ENCODE peak calls at places on chromosomes 11 and 22, in seven cellular contexts. One of them, this sample, is unnamed.

GRCh38 chr11:115624065-115624464 is 119.8 kb upstream of the CADM1 start:
- DNase-seq in tibial artery: no peak
- DNase-seq in LoVo: no peak
- DNase-seq in stimulated activated naive CD8-positive, alpha-beta T cell treated with anti-CD3 and anti-CD28 coated beads, Interleukin-15, amount 100 ng/mL, for 72 hours: no peak
- DNase-seq in heart left ventricle: no peak
- DNase-seq in hepatocyte: no peak
- DNase-seq in small intestine: no peak
- DNase-seq in this sample: no peak

GRCh38 chr22:46613606-46613997 is 6.6 kb upstream of the GRAMD4 start:
- DNase-seq in tibial artery: no peak
- DNase-seq in heart left ventricle: no peak
- DNase-seq in stimulated activated naive CD8-positive, alpha-beta T cell treated with anti-CD3 and anti-CD28 coated beads, Interleukin-15, amount 100 ng/mL, for 72 hours: peak
- DNase-seq in small intestine: peak
- DNase-seq in hepatocyte: no peak
- DNase-seq in LoVo: no peak
- DNase-seq in this sample: no peak

GRCh38 chr11:33557201-33557600 is 143.4 kb downstream of the C11orf91 start:
- DNase-seq in tibial artery: no peak
- DNase-seq in heart left ventricle: no peak
- DNase-seq in hepatocyte: no peak
- DNase-seq in LoVo: no peak
- DNase-seq in small intestine: no peak
- DNase-seq in stimulated activated naive CD8-positive, alpha-beta T cell treated with anti-CD3 and anti-CD28 coated beads, Interleukin-15, amount 100 ng/mL, for 72 hours: no peak
- DNase-seq in this sample: no peak

GRCh38 chr11:75240381-75241035 is at the start of gene TPBGL:
- DNase-seq in heart left ventricle: peak
- DNase-seq in tibial artery: peak
- DNase-seq in stimulated activated naive CD8-positive, alpha-beta T cell treated with anti-CD3 and anti-CD28 coated beads, Interleukin-15, amount 100 ng/mL, for 72 hours: no peak
- DNase-seq in LoVo: no peak
- DNase-seq in hepatocyte: peak
- DNase-seq in small intestine: no peak
- DNase-seq in this sample: no peak

GRCh38 chr11:57480409-57481137 is 20.2 kb downstream of the RTN4RL2 start:
- DNase-seq in tibial artery: peak
- DNase-seq in hepatocyte: peak
- DNase-seq in LoVo: no peak
- DNase-seq in heart left ventricle: peak
- DNase-seq in stimulated activated naive CD8-positive, alpha-beta T cell treated with anti-CD3 and anti-CD28 coated beads, Interleukin-15, amount 100 ng/mL, for 72 hours: peak
- DNase-seq in small intestine: peak
- DNase-seq in this sample: peak

GRCh38 chr11:15280393-15280792 is 165.7 kb downstream of the INSC start:
- DNase-seq in tibial artery: no peak
- DNase-seq in stimulated activated naive CD8-positive, alpha-beta T cell treated with anti-CD3 and anti-CD28 coated beads, Interleukin-15, amount 100 ng/mL, for 72 hours: no peak
- DNase-seq in heart left ventricle: no peak
- DNase-seq in hepatocyte: no peak
- DNase-seq in LoVo: no peak
- DNase-seq in small intestine: no peak
- DNase-seq in this sample: no peak

GRCh38 chr11:123254357-123254756 is 59.3 kb upstream of the CLMP start:
- DNase-seq in heart left ventricle: no peak
- DNase-seq in hepatocyte: no peak
- DNase-seq in tibial artery: no peak
- DNase-seq in LoVo: no peak
- DNase-seq in small intestine: no peak
- DNase-seq in stimulated activated naive CD8-positive, alpha-beta T cell treated with anti-CD3 and anti-CD28 coated beads, Interleukin-15, amount 100 ng/mL, for 72 hours: no peak
- DNase-seq in this sample: no peak

GRCh38 chr22:30705710-30706651 is 11.3 kb downstream of the OSBP2 start:
- DNase-seq in heart left ventricle: no peak
- DNase-seq in small intestine: no peak
- DNase-seq in hepatocyte: no peak
- DNase-seq in stimulated activated naive CD8-positive, alpha-beta T cell treated with anti-CD3 and anti-CD28 coated beads, Interleukin-15, amount 100 ng/mL, for 72 hours: peak
- DNase-seq in LoVo: peak
- DNase-seq in tibial artery: no peak
- DNase-seq in this sample: no peak

GRCh38 chr11:111775024-111775710 is 9.0 kb upstream of the PPP2R1B start:
- DNase-seq in tibial artery: peak
- DNase-seq in stimulated activated naive CD8-positive, alpha-beta T cell treated with anti-CD3 and anti-CD28 coated beads, Interleukin-15, amount 100 ng/mL, for 72 hours: no peak
- DNase-seq in LoVo: no peak
- DNase-seq in small intestine: no peak
- DNase-seq in hepatocyte: no peak
- DNase-seq in heart left ventricle: peak
- DNase-seq in this sample: no peak

GRCh38 chr22:20057596-20058268 is 22.3 kb upstream of the DGCR8 start:
- DNase-seq in stimulated activated naive CD8-positive, alpha-beta T cell treated with anti-CD3 and anti-CD28 coated beads, Interleukin-15, amount 100 ng/mL, for 72 hours: no peak
- DNase-seq in LoVo: no peak
- DNase-seq in small intestine: no peak
- DNase-seq in tibial artery: no peak
- DNase-seq in hepatocyte: no peak
- DNase-seq in heart left ventricle: no peak
- DNase-seq in this sample: no peak

GRCh38 chr22:29811377-29811776 is 26.7 kb downstream of the ASCC2 start:
- DNase-seq in heart left ventricle: no peak
- DNase-seq in small intestine: peak
- DNase-seq in hepatocyte: no peak
- DNase-seq in LoVo: no peak
- DNase-seq in stimulated activated naive CD8-positive, alpha-beta T cell treated with anti-CD3 and anti-CD28 coated beads, Interleukin-15, amount 100 ng/mL, for 72 hours: no peak
- DNase-seq in tibial artery: no peak
- DNase-seq in this sample: no peak

GRCh38 chr11:135069884-135070283 is 657.8 kb upstream of the B3GAT1 start:
- DNase-seq in heart left ventricle: no peak
- DNase-seq in hepatocyte: no peak
- DNase-seq in stimulated activated naive CD8-positive, alpha-beta T cell treated with anti-CD3 and anti-CD28 coated beads, Interleukin-15, amount 100 ng/mL, for 72 hours: no peak
- DNase-seq in small intestine: no peak
- DNase-seq in LoVo: no peak
- DNase-seq in tibial artery: no peak
- DNase-seq in this sample: no peak

GRCh38 chr22:47257566-47257965 is 495.1 kb downstream of the TBC1D22A start:
- DNase-seq in small intestine: no peak
- DNase-seq in tibial artery: no peak
- DNase-seq in stimulated activated naive CD8-positive, alpha-beta T cell treated with anti-CD3 and anti-CD28 coated beads, Interleukin-15, amount 100 ng/mL, for 72 hours: no peak
- DNase-seq in LoVo: no peak
- DNase-seq in hepatocyte: no peak
- DNase-seq in heart left ventricle: no peak
- DNase-seq in this sample: no peak

GRCh38 chr11:35116762-35117588 is 22.0 kb upstream of the CD44 start:
- DNase-seq in heart left ventricle: no peak
- DNase-seq in LoVo: no peak
- DNase-seq in hepatocyte: peak
- DNase-seq in stimulated activated naive CD8-positive, alpha-beta T cell treated with anti-CD3 and anti-CD28 coated beads, Interleukin-15, amount 100 ng/mL, for 72 hours: no peak
- DNase-seq in small intestine: peak
- DNase-seq in tibial artery: no peak
- DNase-seq in this sample: no peak

GRCh38 chr11:62921573-62922188 is 518 bp upstream of the CHRM1 start:
- DNase-seq in small intestine: peak
- DNase-seq in heart left ventricle: no peak
- DNase-seq in tibial artery: no peak
- DNase-seq in LoVo: peak
- DNase-seq in hepatocyte: no peak
- DNase-seq in stimulated activated naive CD8-positive, alpha-beta T cell treated with anti-CD3 and anti-CD28 coated beads, Interleukin-15, amount 100 ng/mL, for 72 hours: no peak
- DNase-seq in this sample: no peak

GRCh38 chr22:30036656-30037055 is 43.6 kb upstream of the HORMAD2 start:
- DNase-seq in stimulated activated naive CD8-positive, alpha-beta T cell treated with anti-CD3 and anti-CD28 coated beads, Interleukin-15, amount 100 ng/mL, for 72 hours: no peak
- DNase-seq in heart left ventricle: no peak
- DNase-seq in small intestine: peak
- DNase-seq in hepatocyte: peak
- DNase-seq in LoVo: peak
- DNase-seq in tibial artery: no peak
- DNase-seq in this sample: no peak

GRCh38 chr11:5690216-5690615 is 626 bp downstream of the TRIM22 start:
- DNase-seq in stimulated activated naive CD8-positive, alpha-beta T cell treated with anti-CD3 and anti-CD28 coated beads, Interleukin-15, amount 100 ng/mL, for 72 hours: peak
- DNase-seq in tibial artery: no peak
- DNase-seq in hepatocyte: no peak
- DNase-seq in small intestine: peak
- DNase-seq in LoVo: no peak
- DNase-seq in heart left ventricle: peak
- DNase-seq in this sample: no peak

GRCh38 chr22:46078241-46079092 is 71.9 kb upstream of the PPARA start:
- DNase-seq in stimulated activated naive CD8-positive, alpha-beta T cell treated with anti-CD3 and anti-CD28 coated beads, Interleukin-15, amount 100 ng/mL, for 72 hours: no peak
- DNase-seq in hepatocyte: no peak
- DNase-seq in small intestine: no peak
- DNase-seq in heart left ventricle: peak
- DNase-seq in tibial artery: peak
- DNase-seq in LoVo: peak
- DNase-seq in this sample: no peak

GRCh38 chr22:39089928-39090327 is 7.1 kb upstream of the APOBEC3H start:
- DNase-seq in heart left ventricle: no peak
- DNase-seq in LoVo: no peak
- DNase-seq in stimulated activated naive CD8-positive, alpha-beta T cell treated with anti-CD3 and anti-CD28 coated beads, Interleukin-15, amount 100 ng/mL, for 72 hours: no peak
- DNase-seq in hepatocyte: no peak
- DNase-seq in tibial artery: no peak
- DNase-seq in small intestine: no peak
- DNase-seq in this sample: no peak

GRCh38 chr22:49789289-49790141 is 38.2 kb downstream of the BRD1 start:
- DNase-seq in small intestine: no peak
- DNase-seq in hepatocyte: no peak
- DNase-seq in tibial artery: no peak
- DNase-seq in LoVo: no peak
- DNase-seq in heart left ventricle: no peak
- DNase-seq in stimulated activated naive CD8-positive, alpha-beta T cell treated with anti-CD3 and anti-CD28 coated beads, Interleukin-15, amount 100 ng/mL, for 72 hours: peak
- DNase-seq in this sample: peak

GRCh38 chr22:47112566-47112965 is 350.1 kb downstream of the TBC1D22A start:
- DNase-seq in heart left ventricle: no peak
- DNase-seq in tibial artery: peak
- DNase-seq in small intestine: no peak
- DNase-seq in stimulated activated naive CD8-positive, alpha-beta T cell treated with anti-CD3 and anti-CD28 coated beads, Interleukin-15, amount 100 ng/mL, for 72 hours: no peak
- DNase-seq in LoVo: no peak
- DNase-seq in hepatocyte: no peak
- DNase-seq in this sample: no peak

GRCh38 chr22:45163074-45163416 is 680 bp upstream of the NUP50 start:
- DNase-seq in LoVo: peak
- DNase-seq in heart left ventricle: no peak
- DNase-seq in hepatocyte: peak
- DNase-seq in stimulated activated naive CD8-positive, alpha-beta T cell treated with anti-CD3 and anti-CD28 coated beads, Interleukin-15, amount 100 ng/mL, for 72 hours: no peak
- DNase-seq in tibial artery: no peak
- DNase-seq in small intestine: peak
- DNase-seq in this sample: no peak

GRCh38 chr11:46342237-46342636 is 5.0 kb upstream of the DGKZ start:
- DNase-seq in tibial artery: no peak
- DNase-seq in small intestine: no peak
- DNase-seq in stimulated activated naive CD8-positive, alpha-beta T cell treated with anti-CD3 and anti-CD28 coated beads, Interleukin-15, amount 100 ng/mL, for 72 hours: no peak
- DNase-seq in hepatocyte: peak
- DNase-seq in heart left ventricle: no peak
- DNase-seq in LoVo: no peak
- DNase-seq in this sample: peak

GRCh38 chr11:117931971-117932370 is 2.8 kb upstream of the TMPRSS13 start:
- DNase-seq in stimulated activated naive CD8-positive, alpha-beta T cell treated with anti-CD3 and anti-CD28 coated beads, Interleukin-15, amount 100 ng/mL, for 72 hours: peak
- DNase-seq in LoVo: no peak
- DNase-seq in small intestine: no peak
- DNase-seq in tibial artery: peak
- DNase-seq in heart left ventricle: no peak
- DNase-seq in hepatocyte: no peak
- DNase-seq in this sample: no peak

GRCh38 chr11:116101737-116102275 is 597.6 kb upstream of the CADM1 start:
- DNase-seq in stimulated activated naive CD8-positive, alpha-beta T cell treated with anti-CD3 and anti-CD28 coated beads, Interleukin-15, amount 100 ng/mL, for 72 hours: no peak
- DNase-seq in hepatocyte: no peak
- DNase-seq in heart left ventricle: no peak
- DNase-seq in small intestine: no peak
- DNase-seq in tibial artery: no peak
- DNase-seq in LoVo: no peak
- DNase-seq in this sample: no peak

GRCh38 chr11:125202977-125203376 is 38.4 kb downstream of the PKNOX2 start:
- DNase-seq in LoVo: no peak
- DNase-seq in hepatocyte: no peak
- DNase-seq in small intestine: no peak
- DNase-seq in heart left ventricle: no peak
- DNase-seq in tibial artery: no peak
- DNase-seq in stimulated activated naive CD8-positive, alpha-beta T cell treated with anti-CD3 and anti-CD28 coated beads, Interleukin-15, amount 100 ng/mL, for 72 hours: no peak
- DNase-seq in this sample: no peak

GRCh38 chr22:22037740-22038139 is 55.2 kb upstream of the TOP3B start:
- DNase-seq in heart left ventricle: no peak
- DNase-seq in stimulated activated naive CD8-positive, alpha-beta T cell treated with anti-CD3 and anti-CD28 coated beads, Interleukin-15, amount 100 ng/mL, for 72 hours: no peak
- DNase-seq in LoVo: no peak
- DNase-seq in hepatocyte: peak
- DNase-seq in tibial artery: no peak
- DNase-seq in small intestine: no peak
- DNase-seq in this sample: no peak

GRCh38 chr11:101509911-101510310 is 73.9 kb downstream of the TRPC6 start:
- DNase-seq in LoVo: no peak
- DNase-seq in heart left ventricle: no peak
- DNase-seq in hepatocyte: peak
- DNase-seq in stimulated activated naive CD8-positive, alpha-beta T cell treated with anti-CD3 and anti-CD28 coated beads, Interleukin-15, amount 100 ng/mL, for 72 hours: no peak
- DNase-seq in tibial artery: no peak
- DNase-seq in small intestine: peak
- DNase-seq in this sample: no peak

GRCh38 chr22:43292633-43293025 is 50.5 kb downstream of the SCUBE1 start:
- DNase-seq in LoVo: no peak
- DNase-seq in stimulated activated naive CD8-positive, alpha-beta T cell treated with anti-CD3 and anti-CD28 coated beads, Interleukin-15, amount 100 ng/mL, for 72 hours: no peak
- DNase-seq in hepatocyte: no peak
- DNase-seq in small intestine: no peak
- DNase-seq in heart left ventricle: no peak
- DNase-seq in tibial artery: no peak
- DNase-seq in this sample: no peak

GRCh38 chr22:22410121-22410520 is 98.4 kb downstream of the ZNF280B start:
- DNase-seq in LoVo: no peak
- DNase-seq in small intestine: no peak
- DNase-seq in heart left ventricle: peak
- DNase-seq in hepatocyte: no peak
- DNase-seq in tibial artery: no peak
- DNase-seq in stimulated activated naive CD8-positive, alpha-beta T cell treated with anti-CD3 and anti-CD28 coated beads, Interleukin-15, amount 100 ng/mL, for 72 hours: no peak
- DNase-seq in this sample: no peak

GRCh38 chr22:42717197-42717967 is 3.3 kb downstream of the A4GALT start:
- DNase-seq in tibial artery: no peak
- DNase-seq in heart left ventricle: no peak
- DNase-seq in small intestine: peak
- DNase-seq in stimulated activated naive CD8-positive, alpha-beta T cell treated with anti-CD3 and anti-CD28 coated beads, Interleukin-15, amount 100 ng/mL, for 72 hours: no peak
- DNase-seq in LoVo: peak
- DNase-seq in hepatocyte: no peak
- DNase-seq in this sample: no peak

GRCh38 chr11:120324932-120325810 is at the start of gene TLCD5:
- DNase-seq in hepatocyte: peak
- DNase-seq in stimulated activated naive CD8-positive, alpha-beta T cell treated with anti-CD3 and anti-CD28 coated beads, Interleukin-15, amount 100 ng/mL, for 72 hours: peak
- DNase-seq in small intestine: peak
- DNase-seq in LoVo: peak
- DNase-seq in tibial artery: peak
- DNase-seq in heart left ventricle: peak
- DNase-seq in this sample: no peak

GRCh38 chr11:69186316-69187266 is 30.9 kb downstream of the SMIM38 start:
- DNase-seq in tibial artery: no peak
- DNase-seq in LoVo: no peak
- DNase-seq in hepatocyte: no peak
- DNase-seq in stimulated activated naive CD8-positive, alpha-beta T cell treated with anti-CD3 and anti-CD28 coated beads, Interleukin-15, amount 100 ng/mL, for 72 hours: no peak
- DNase-seq in heart left ventricle: no peak
- DNase-seq in small intestine: no peak
- DNase-seq in this sample: no peak

GRCh38 chr22:32480238-32480637 is 5.6 kb downstream of the FBXO7 start:
- DNase-seq in LoVo: no peak
- DNase-seq in small intestine: no peak
- DNase-seq in heart left ventricle: no peak
- DNase-seq in hepatocyte: no peak
- DNase-seq in tibial artery: no peak
- DNase-seq in stimulated activated naive CD8-positive, alpha-beta T cell treated with anti-CD3 and anti-CD28 coated beads, Interleukin-15, amount 100 ng/mL, for 72 hours: peak
- DNase-seq in this sample: no peak

GRCh38 chr11:120715239-120715638 is 203.7 kb downstream of the GRIK4 start:
- DNase-seq in small intestine: no peak
- DNase-seq in tibial artery: no peak
- DNase-seq in heart left ventricle: no peak
- DNase-seq in hepatocyte: no peak
- DNase-seq in stimulated activated naive CD8-positive, alpha-beta T cell treated with anti-CD3 and anti-CD28 coated beads, Interleukin-15, amount 100 ng/mL, for 72 hours: no peak
- DNase-seq in LoVo: peak
- DNase-seq in this sample: no peak

GRCh38 chr22:37043214-37043827 is 8.2 kb upstream of the KCTD17 start:
- DNase-seq in small intestine: no peak
- DNase-seq in heart left ventricle: no peak
- DNase-seq in LoVo: no peak
- DNase-seq in stimulated activated naive CD8-positive, alpha-beta T cell treated with anti-CD3 and anti-CD28 coated beads, Interleukin-15, amount 100 ng/mL, for 72 hours: no peak
- DNase-seq in hepatocyte: no peak
- DNase-seq in tibial artery: no peak
- DNase-seq in this sample: no peak

GRCh38 chr11:43583548-43583947 is 97.0 kb upstream of the HSD17B12 start:
- DNase-seq in stimulated activated naive CD8-positive, alpha-beta T cell treated with anti-CD3 and anti-CD28 coated beads, Interleukin-15, amount 100 ng/mL, for 72 hours: no peak
- DNase-seq in small intestine: no peak
- DNase-seq in tibial artery: no peak
- DNase-seq in LoVo: no peak
- DNase-seq in hepatocyte: no peak
- DNase-seq in heart left ventricle: no peak
- DNase-seq in this sample: no peak

This sample was measured in AML-193.